ENCODE peak calls at places on chromosomes 2 and 18, in four cellular contexts. O is K562, Q is GM12878, S is HepG2. D is an unnamed sample.

GRCh38 chr2:204655626-204656025 is 110.4 kb downstream of the PARD3B start:
- DNase-seq in O (no peak), Q (no peak), S (no peak), D (no peak)

GRCh38 chr2:26702025-26702424 is 9.5 kb downstream of the KCNK3 start:
- DNase-seq in S (no peak), Q (no peak), O (no peak), D (no peak)

GRCh38 chr2:30514134-30514860 is 67.3 kb downstream of the LCLAT1 start:
- DNase-seq in O (no peak), S (peak; percentile 15), Q (no peak), D (no peak)

GRCh38 chr18:77137851-77138250 is 5.3 kb upstream of the MBP start:
- DNase-seq in Q (no peak), S (no peak), O (no peak), D (no peak)

GRCh38 chr18:59416818-59417217 is 57.8 kb upstream of the LMAN1 start:
- DNase-seq in Q (no peak), O (no peak), S (no peak), D (no peak)

GRCh38 chr2:4553219-4553618 is 849.8 kb downstream of the DCDC2C start:
- DNase-seq in S (no peak), O (no peak), Q (no peak), D (no peak)

GRCh38 chr2:228102949-228103348 is 78.5 kb downstream of the SPHKAP start:
- DNase-seq in Q (peak; percentile 9), O (no peak), S (no peak), D (no peak)

GRCh38 chr2:192195548-192196418 is 1.1 kb upstream of the TMEFF2 start:
- DNase-seq in O (no peak), Q (no peak), S (no peak), D (peak; percentile 28)

GRCh38 chr18:21904856-21905255 is 164.3 kb downstream of the MIB1 start:
- DNase-seq in O (no peak), S (no peak), Q (no peak), D (no peak)

GRCh38 chr18:27005589-27005988 is 140.1 kb upstream of the AQP4 start:
- DNase-seq in Q (no peak), O (no peak), S (peak; percentile 22), D (peak; percentile 58)

GRCh38 chr2:165793161-165793778 is 777 bp downstream of the GALNT3 start:
- DNase-seq in O (no peak), S (no peak), Q (no peak), D (peak; percentile 40)

GRCh38 chr2:1584691-1585485 is 159.4 kb downstream of the PXDN start:
- DNase-seq in Q (no peak), S (no peak), O (no peak), D (no peak)

GRCh38 chr2:15941970-15942710 is 1.8 kb downstream of the MYCN start:
- DNase-seq in S (no peak), O (no peak), Q (no peak), D (peak; percentile 37)

GRCh38 chr2:56749152-56749752 is 565.5 kb downstream of the CCDC85A start:
- DNase-seq in Q (no peak), S (peak; percentile 18), O (no peak), D (peak; percentile 19)

GRCh38 chr18:11666831-11667230 is 22.2 kb upstream of the GNAL start:
- DNase-seq in Q (no peak), S (no peak), O (no peak), D (no peak)

GRCh38 chr2:170467568-170468422 is 247.3 kb upstream of the SP5 start:
- DNase-seq in O (no peak), S (no peak), Q (no peak), D (no peak)

GRCh38 chr18:23320709-23321236 is 132.3 kb upstream of the RIOK3 start:
- DNase-seq in O (no peak), S (no peak), Q (no peak), D (no peak)

GRCh38 chr2:215461836-215462532 is 26.1 kb upstream of the FN1 start:
- DNase-seq in O (no peak), Q (no peak), S (no peak), D (no peak)

GRCh38 chr2:148483675-148484074 is 160.9 kb upstream of the EPC2 start:
- DNase-seq in Q (no peak), S (no peak), O (no peak), D (no peak)

GRCh38 chr2:68643011-68643873 is at the start of gene PROKR1:
- DNase-seq in Q (no peak), S (no peak), O (peak; percentile 55), D (peak; percentile 62)

GRCh38 chr2:239621611-239622010 is 220.8 kb upstream of the HDAC4 start:
- DNase-seq in O (no peak), Q (no peak), S (no peak), D (no peak)

GRCh38 chr2:119219873-119220272 is 3.8 kb upstream of the STEAP3 start:
- DNase-seq in O (no peak), Q (no peak), S (no peak), D (no peak)

GRCh38 chr2:71358931-71359671 is 27.5 kb downstream of the ZNF638 start:
- DNase-seq in S (no peak), Q (no peak), O (no peak), D (no peak)

GRCh38 chr2:109272461-109272860 is 143.5 kb downstream of the SH3RF3 start:
- DNase-seq in Q (no peak), O (no peak), S (no peak), D (no peak)

GRCh38 chr18:77208969-77209368 is 40.7 kb upstream of the GALR1 start:
- DNase-seq in S (no peak), Q (peak; percentile 34), O (no peak), D (no peak)

GRCh38 chr2:47905454-47906260 is 641 bp downstream of the FBXO11 start:
- DNase-seq in O (peak; percentile 47), S (no peak), Q (no peak), D (peak; percentile 32)

GRCh38 chr18:40380657-40381441 is 1574.2 kb upstream of the PIK3C3 start:
- DNase-seq in O (no peak), S (no peak), Q (no peak), D (no peak)

GRCh38 chr2:162243305-162243693 is at the start of gene FAP:
- DNase-seq in S (no peak), O (no peak), Q (no peak), D (no peak)

GRCh38 chr2:21118302-21118920 is 5.4 kb upstream of the TDRD15 start:
- DNase-seq in S (peak; percentile 81), Q (no peak), O (peak; percentile 19), D (peak; percentile 20)

GRCh38 chr18:44579028-44579692 is 101.5 kb upstream of the SETBP1 start:
- DNase-seq in O (peak; percentile 8), Q (no peak), S (peak; percentile 1), D (peak; percentile 9)

GRCh38 chr2:40455661-40456060 is 3.8 kb upstream of the SLC8A1 start:
- DNase-seq in S (no peak), Q (no peak), O (no peak), D (no peak)

GRCh38 chr2:238484522-238485452 is 58.1 kb downstream of the ASB1 start:
- DNase-seq in S (no peak), O (no peak), Q (no peak), D (no peak)

GRCh38 chr18:57997820-57998219 is 46.2 kb upstream of the NEDD4L start:
- DNase-seq in O (no peak), S (no peak), Q (no peak), D (no peak)

GRCh38 chr2:128421861-128422311 is 103.2 kb upstream of the HS6ST1 start:
- DNase-seq in S (no peak), O (no peak), Q (no peak), D (no peak)

GRCh38 chr2:162244559-162245031 is 1.4 kb upstream of the FAP start:
- DNase-seq in O (no peak), Q (no peak), S (no peak), D (no peak)

GRCh38 chr2:62266433-62267038 is 70.6 kb downstream of the B3GNT2 start:
- DNase-seq in Q (no peak), S (no peak), O (no peak), D (no peak)

GRCh38 chr2:73370348-73370747 is 15.3 kb upstream of the ALMS1 start:
- DNase-seq in S (no peak), Q (no peak), O (no peak), D (no peak)
- TF ChIP-seq SP1 in S (no peak), Q (no peak), O (no peak), D (no peak)

DNA sequence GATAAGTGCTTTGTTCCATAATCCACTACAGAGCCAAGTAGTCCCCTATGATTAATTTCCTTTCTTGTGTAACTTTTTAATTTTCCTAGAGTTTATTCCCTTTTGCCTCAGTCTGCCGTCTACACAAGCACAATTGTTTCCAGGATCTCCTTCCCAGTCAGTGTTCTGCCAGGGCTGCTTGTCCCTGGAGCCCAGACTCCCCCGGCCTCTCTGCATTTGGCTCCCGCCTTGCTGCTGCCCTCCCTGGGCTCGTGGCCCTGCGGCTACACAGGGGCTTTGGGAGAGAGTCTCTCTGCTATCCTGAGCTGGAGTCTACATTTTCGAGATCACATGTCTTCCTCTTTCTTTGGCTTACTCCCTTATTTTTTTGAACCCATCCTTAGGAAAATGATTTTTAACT is 9.2 kb downstream of the FBLN7 start:
- DNase-seq in Q (no peak), S (no peak), O (no peak), D (no peak)
- TF ChIP-seq BHLHE40 in Q (no peak), S (no peak), O (no peak), D (no peak)

GRCh38 chr2:218991674-218992168 is 1.5 kb downstream of the CRYBA2 start:
- DNase-seq in O (peak; percentile 49), Q (no peak), S (no peak), D (no peak)
- TF ChIP-seq FOXM1 in O (no peak), Q (no peak), S (no peak), D (no peak)

GRCh38 chr2:107712857-107713256 is 113.8 kb upstream of the RGPD4 start:
- DNase-seq in O (no peak), Q (no peak), S (no peak), D (no peak)
- TF ChIP-seq SP1 in O (no peak), Q (no peak), S (no peak), D (no peak)

GRCh38 chr2:223944166-223944703 is 900 bp downstream of the WDFY1 start:
- DNase-seq in O (peak; percentile 44), Q (no peak), S (peak; percentile 51), D (peak; percentile 37)
- TF ChIP-seq BHLHE40 in O (no peak), Q (no peak), S (no peak), D (no peak)

GRCh38 chr2:144161061-144161460 is 358.9 kb downstream of the ZEB2 start:
- DNase-seq in O (no peak), Q (no peak), S (no peak), D (no peak)

GRCh38 chr2:144154205-144154604 is 365.7 kb downstream of the ZEB2 start:
- DNase-seq in O (no peak), Q (no peak), S (no peak), D (no peak)

GRCh38 chr2:144159264-144159663 is 360.7 kb downstream of the ZEB2 start:
- DNase-seq in O (no peak), S (no peak), Q (no peak), D (no peak)

GRCh38 chr2:144152817-144153271 is 367.1 kb downstream of the ZEB2 start:
- DNase-seq in O (no peak), S (no peak), Q (no peak), D (peak; percentile 42)

GRCh38 chr2:144156736-144157645 is 362.9 kb downstream of the ZEB2 start:
- DNase-seq in S (no peak), O (no peak), Q (no peak), D (no peak)
- TF ChIP-seq FOXM1 in S (no peak), O (no peak), Q (no peak), D (no peak)

DNA sequence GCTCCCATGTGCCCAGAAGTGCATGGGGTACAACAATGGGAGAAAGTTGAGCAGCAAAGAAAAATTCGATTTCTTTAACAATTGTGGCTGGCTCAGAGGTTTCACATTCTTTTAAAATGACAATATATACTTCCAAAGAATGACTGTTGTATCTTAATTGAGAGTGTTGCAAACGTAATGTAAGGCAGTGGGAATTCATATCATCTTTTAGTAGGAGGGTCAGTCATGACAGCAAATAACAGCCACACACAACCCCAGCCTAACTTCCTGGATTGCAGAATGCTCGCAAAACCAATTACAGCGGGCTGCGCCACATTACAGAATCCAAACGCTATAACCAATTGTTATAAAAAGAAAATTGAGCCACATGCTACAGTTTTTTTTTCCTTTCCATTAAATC is 94.7 kb upstream of the CCDC68 start:
- DNase-seq in Q (no peak), S (no peak), O (no peak), D (no peak)
- TF ChIP-seq SP1 in Q (no peak), S (no peak), O (no peak), D (no peak)